ENCODE peak calls at places on chromosomes 2 and 18, in ten cellular contexts. One of them, this sample, is unnamed.

GRCh38 chr2:61712060-61712459 is 141.8 kb downstream of the FAM161A start:
- DNase-seq in PC-3: no peak
- DNase-seq in ELR: no peak
- DNase-seq in Peyer's patch: no peak
- DNase-seq in IMR-90: no peak
- DNase-seq in A549: no peak
- DNase-seq in fibroblast of lung: no peak
- DNase-seq in adipocyte: no peak
- DNase-seq in NCI-H345: no peak
- DNase-seq in H9: no peak
- DNase-seq in this sample: no peak

GRCh38 chr18:73535189-73535588 is 612.4 kb downstream of the FBXO15 start:
- DNase-seq in adipocyte: no peak
- DNase-seq in PC-3: no peak
- DNase-seq in H9: no peak
- DNase-seq in fibroblast of lung: no peak
- DNase-seq in ELR: no peak
- DNase-seq in A549: no peak
- DNase-seq in IMR-90: no peak
- DNase-seq in NCI-H345: peak
- DNase-seq in Peyer's patch: no peak
- DNase-seq in this sample: no peak

GRCh38 chr2:65261676-65262075 is 34.0 kb downstream of the ACTR2 start:
- DNase-seq in H9: no peak
- DNase-seq in fibroblast of lung: no peak
- DNase-seq in adipocyte: no peak
- DNase-seq in ELR: no peak
- DNase-seq in IMR-90: peak
- DNase-seq in Peyer's patch: no peak
- DNase-seq in A549: no peak
- DNase-seq in PC-3: no peak
- DNase-seq in NCI-H345: no peak
- DNase-seq in this sample: no peak

GRCh38 chr2:143803936-143804335 is 674.7 kb downstream of the ARHGAP15 start:
- DNase-seq in PC-3: no peak
- DNase-seq in A549: no peak
- DNase-seq in adipocyte: no peak
- DNase-seq in IMR-90: peak
- DNase-seq in ELR: no peak
- DNase-seq in Peyer's patch: no peak
- DNase-seq in fibroblast of lung: peak
- DNase-seq in NCI-H345: no peak
- DNase-seq in H9: no peak
- DNase-seq in this sample: no peak

GRCh38 chr2:40658917-40659316 is 207.0 kb upstream of the SLC8A1 start:
- DNase-seq in IMR-90: peak
- DNase-seq in fibroblast of lung: peak
- DNase-seq in adipocyte: peak
- DNase-seq in H9: peak
- DNase-seq in A549: no peak
- DNase-seq in NCI-H345: no peak
- DNase-seq in Peyer's patch: no peak
- DNase-seq in PC-3: peak
- DNase-seq in ELR: peak
- DNase-seq in this sample: no peak

GRCh38 chr2:172667926-172668325 is 67.7 kb upstream of the RAPGEF4 start:
- DNase-seq in ELR: peak
- DNase-seq in Peyer's patch: no peak
- DNase-seq in A549: no peak
- DNase-seq in IMR-90: peak
- DNase-seq in H9: no peak
- DNase-seq in fibroblast of lung: peak
- DNase-seq in PC-3: no peak
- DNase-seq in adipocyte: peak
- DNase-seq in NCI-H345: no peak
- DNase-seq in this sample: no peak

GRCh38 chr18:5600376-5601071 is 56.7 kb upstream of the EPB41L3 start:
- DNase-seq in A549: no peak
- DNase-seq in PC-3: peak
- DNase-seq in NCI-H345: peak
- DNase-seq in ELR: peak
- DNase-seq in H9: no peak
- DNase-seq in fibroblast of lung: peak
- DNase-seq in adipocyte: peak
- DNase-seq in IMR-90: peak
- DNase-seq in Peyer's patch: no peak
- DNase-seq in this sample: no peak

GRCh38 chr2:176680916-176681315 is 411.7 kb downstream of the MTX2 start:
- DNase-seq in IMR-90: peak
- DNase-seq in Peyer's patch: no peak
- DNase-seq in H9: no peak
- DNase-seq in ELR: peak
- DNase-seq in NCI-H345: no peak
- DNase-seq in adipocyte: peak
- DNase-seq in fibroblast of lung: peak
- DNase-seq in PC-3: no peak
- DNase-seq in A549: no peak
- DNase-seq in this sample: no peak

GRCh38 chr2:11680181-11680900 is 10.3 kb upstream of the NTSR2 start:
- DNase-seq in fibroblast of lung: peak
- DNase-seq in Peyer's patch: peak
- DNase-seq in PC-3: no peak
- DNase-seq in H9: no peak
- DNase-seq in IMR-90: peak
- DNase-seq in ELR: peak
- DNase-seq in adipocyte: peak
- DNase-seq in A549: no peak
- DNase-seq in NCI-H345: no peak
- DNase-seq in this sample: no peak

GRCh38 chr2:88191722-88192042 is 21.5 kb downstream of the THNSL2 start:
- DNase-seq in A549: no peak
- DNase-seq in H9: no peak
- DNase-seq in PC-3: no peak
- DNase-seq in Peyer's patch: no peak
- DNase-seq in IMR-90: no peak
- DNase-seq in adipocyte: no peak
- DNase-seq in ELR: no peak
- DNase-seq in fibroblast of lung: no peak
- DNase-seq in NCI-H345: no peak
- DNase-seq in this sample: no peak

GRCh38 chr2:114049280-114049679 is 159.4 kb downstream of the ACTR3 start:
- DNase-seq in IMR-90: no peak
- DNase-seq in H9: no peak
- DNase-seq in fibroblast of lung: no peak
- DNase-seq in Peyer's patch: no peak
- DNase-seq in NCI-H345: no peak
- DNase-seq in adipocyte: no peak
- DNase-seq in PC-3: no peak
- DNase-seq in A549: no peak
- DNase-seq in ELR: no peak
- DNase-seq in this sample: no peak

GRCh38 chr18:13620818-13621445 is 105.4 kb downstream of the FAM210A start:
- DNase-seq in IMR-90: no peak
- DNase-seq in adipocyte: no peak
- DNase-seq in PC-3: no peak
- DNase-seq in fibroblast of lung: no peak
- DNase-seq in NCI-H345: no peak
- DNase-seq in Peyer's patch: no peak
- DNase-seq in A549: no peak
- DNase-seq in H9: no peak
- DNase-seq in ELR: no peak
- DNase-seq in this sample: peak

This sample was measured in left lobe of liver.